ENCODE peak calls at places on chromosomes 16 and 17, in six cellular contexts. Q, E, N, S, T and H are unnamed samples.

GRCh38 chr16:66634527-66635196 is 30.2 kb downstream of the CMTM3 start:
- DNase-seq in S (no peak), E (no peak), Q (no peak), T (no peak), N (no peak), H (no peak)

GRCh38 chr17:17059301-17059890 is 17.1 kb downstream of the MPRIP start:
- DNase-seq in E (no peak), Q (no peak), N (no peak), S (no peak), T (no peak), H (no peak)

GRCh38 chr17:43665387-43666101 is 3.8 kb upstream of the MEOX1 start:
- DNase-seq in Q (no peak), T (no peak), E (no peak), S (no peak), N (no peak), H (no peak)

GRCh38 chr17:2706911-2707510 is 4.6 kb downstream of the CLUH start:
- DNase-seq in S (no peak), T (no peak), E (no peak), N (no peak), Q (no peak), H (no peak)

GRCh38 chr16:57612494-57612893 is 15.9 kb upstream of the ADGRG1 start:
- DNase-seq in S (no peak), Q (no peak), T (no peak), N (no peak), E (no peak), H (no peak)

GRCh38 chr17:31096106-31096436 is 1.3 kb downstream of the NF1 start:
- DNase-seq in E (peak), T (no peak), N (no peak), S (no peak), Q (no peak), H (no peak)

GRCh38 chr17:31919802-31920525 is 16.8 kb upstream of the SUZ12 start:
- DNase-seq in T (no peak), N (no peak), Q (no peak), E (no peak), S (no peak), H (no peak)

GRCh38 chr17:20922128-20922670 is 120.6 kb downstream of the USP22 start:
- DNase-seq in Q (no peak), N (no peak), S (peak), E (no peak), T (no peak), H (no peak)

GRCh38 chr17:19321481-19322128 is 40.9 kb downstream of the B9D1 start:
- DNase-seq in E (no peak), T (no peak), N (no peak), Q (no peak), S (no peak), H (no peak)